ENCODE peak calls at places on chromosomes 4 and X, in nine cellular contexts. B is GM12865; P is colonic mucosa; O is tibial artery; U is brain microvascular endothelial cell; E is MM.1S; H is cardiac muscle cell; G is CD8-positive, alpha-beta T cell; A is H9. T is an unnamed sample.
A peak's percentile ranks its signal among the peaks of the same experiment; 100 is the strongest.

GRCh38 chrX:110806145-110806544 is 10.5 kb upstream of the CHRDL1 start:
- DNase-seq in B (no peak), P (no peak), O (no peak), U (no peak), E (no peak), H (no peak), G (no peak), A (no peak), T (no peak)

GRCh38 chr4:130808492-130808891 is 1712.5 kb downstream of the C4orf33 start:
- DNase-seq in B (peak; percentile 5), P (no peak), O (no peak), U (peak; percentile 4), E (peak; percentile 61), H (peak; percentile 3), G (no peak), A (no peak), T (no peak)

GRCh38 chr4:137621056-137621455 is 88.8 kb upstream of the PCDH18 start:
- DNase-seq in B (no peak), P (no peak), O (no peak), U (peak; percentile 25), E (no peak), H (no peak), G (no peak), A (no peak), T (no peak)

GRCh38 chrX:72358313-72358712 is 52.6 kb upstream of the CITED1 start:
- DNase-seq in B (no peak), P (no peak), O (no peak), U (peak; percentile 40), E (no peak), H (no peak), G (no peak), A (no peak), T (no peak)

GRCh38 chr4:159444668-159445067 is 341.8 kb downstream of the RAPGEF2 start:
- DNase-seq in B (no peak), P (no peak), O (no peak), U (peak; percentile 20), E (no peak), H (no peak), G (no peak), A (no peak), T (no peak)

GRCh38 chrX:153494541-153495361 is at the start of gene BGN:
- DNase-seq in B (no peak), P (no peak), O (peak; percentile 47), U (no peak), E (no peak), H (peak; percentile 44), G (no peak), A (peak; percentile 62), T (no peak)

GRCh38 chrX:154785711-154786110 is 19.6 kb downstream of the MPP1 start:
- DNase-seq in B (no peak), P (no peak), O (no peak), U (no peak), E (no peak), H (no peak), G (no peak), A (no peak), T (no peak)

GRCh38 chr4:183808102-183808466 is 97.0 kb upstream of the STOX2 start:
- DNase-seq in B (no peak), P (no peak), O (no peak), U (no peak), E (no peak), H (no peak), G (no peak), A (peak; percentile 62), T (no peak)

GRCh38 chrX:41922125-41922521 is 1.2 kb downstream of the CASK start:
- DNase-seq in B (peak; percentile 37), P (peak; percentile 27), O (no peak), U (peak; percentile 40), E (no peak), H (peak; percentile 43), G (peak; percentile 50), A (no peak), T (no peak)

GRCh38 chrX:118823263-118824172 is at the start of gene ZCCHC12:
- DNase-seq in B (peak; percentile 7), P (no peak), O (no peak), U (peak; percentile 37), E (peak; percentile 61), H (peak; percentile 87), G (peak; percentile 58), A (peak; percentile 89), T (no peak)

GRCh38 chr4:169810325-169811323 is 52.9 kb upstream of the HPF1 start:
- DNase-seq in B (peak; percentile 73), P (peak; percentile 57), O (no peak), U (peak; percentile 82), E (peak; percentile 79), H (peak; percentile 86), G (no peak), A (no peak), T (peak; percentile 61)

GRCh38 chr4:158809611-158810486 is 41.0 kb downstream of the FNIP2 start:
- DNase-seq in B (peak; percentile 63), P (peak; percentile 75), O (peak; percentile 51), U (peak; percentile 95), E (peak; percentile 67), H (peak; percentile 72), G (no peak), A (no peak), T (no peak)

GRCh38 chr4:111960241-111960667 is 185.0 kb upstream of the FAM241A start:
- DNase-seq in B (peak; percentile 54), P (no peak), O (no peak), U (peak; percentile 41), E (peak; percentile 59), H (no peak), G (no peak), A (no peak), T (no peak)

GRCh38 chr4:127525585-127525984 is 107.2 kb upstream of the INTU start:
- DNase-seq in B (no peak), P (no peak), O (no peak), U (no peak), E (no peak), H (peak; percentile 24), G (no peak), A (no peak), T (no peak)

GRCh38 chrX:53481816-53482485 is 47.8 kb upstream of the HSD17B10 start:
- DNase-seq in B (peak; percentile 57), P (peak; percentile 73), O (peak; percentile 51), U (peak; percentile 61), E (peak; percentile 61), H (peak; percentile 64), G (peak; percentile 39), A (peak; percentile 61), T (peak; percentile 28)

GRCh38 chrX:154321624-154322023 is 26.0 kb downstream of the TKTL1 start:
- DNase-seq in B (no peak), P (no peak), O (no peak), U (no peak), E (peak; percentile 47), H (no peak), G (no peak), A (no peak), T (no peak)

GRCh38 chrX:38438321-38438720 is 85.9 kb downstream of the OTC start:
- DNase-seq in B (no peak), P (no peak), O (no peak), U (no peak), E (no peak), H (no peak), G (no peak), A (no peak), T (no peak)
- TF ChIP-seq CTCF in B (no peak), P (no peak), O (no peak), U (no peak), E (no peak), H (no peak), G (no peak), A (peak; percentile 36), T (no peak)

GRCh38 chr4:76306882-76307669 is 543 bp downstream of the STBD1 start:
- DNase-seq in B (no peak), P (peak; percentile 77), O (peak; percentile 56), U (peak; percentile 16), E (peak; percentile 66), H (peak; percentile 74), G (no peak), A (peak; percentile 70), T (peak; percentile 18)

GRCh38 chr4:76308548-76308947 is 2.0 kb downstream of the STBD1 start:
- DNase-seq in B (no peak), P (no peak), O (no peak), U (no peak), E (no peak), H (peak; percentile 94), G (no peak), A (no peak), T (no peak)

GRCh38 chr4:76305033-76305687 is 1.4 kb upstream of the STBD1 start:
- DNase-seq in B (peak; percentile 15), P (no peak), O (no peak), U (no peak), E (peak; percentile 28), H (no peak), G (no peak), A (no peak), T (no peak)

GRCh38 chr4:76307670-76308014 is 1.1 kb downstream of the STBD1 start:
- DNase-seq in B (no peak), P (peak; percentile 30), O (peak; percentile 30), U (no peak), E (peak; percentile 62), H (peak; percentile 46), G (no peak), A (no peak), T (no peak)

GRCh38 chr4:76305971-76306881 is at the start of gene STBD1:
- DNase-seq in B (peak; percentile 41), P (peak; percentile 92), O (peak; percentile 87), U (peak; percentile 29), E (peak; percentile 76), H (peak; percentile 96), G (no peak), A (peak; percentile 88), T (peak; percentile 31)
- TF ChIP-seq CTCF in B (no peak), P (no peak), O (no peak), U (peak; percentile 23), E (no peak), H (no peak), G (no peak), A (no peak), T (no peak)

GRCh38 chrX:12269484-12269883 is 131.2 kb downstream of the FRMPD4 start:
- DNase-seq in B (no peak), P (no peak), O (no peak), U (no peak), E (no peak), H (no peak), G (no peak), A (no peak), T (no peak)
- TF ChIP-seq CTCF in B (no peak), P (no peak), O (no peak), U (peak; percentile 31), E (no peak), H (no peak), G (no peak), A (no peak), T (no peak)

DNA sequence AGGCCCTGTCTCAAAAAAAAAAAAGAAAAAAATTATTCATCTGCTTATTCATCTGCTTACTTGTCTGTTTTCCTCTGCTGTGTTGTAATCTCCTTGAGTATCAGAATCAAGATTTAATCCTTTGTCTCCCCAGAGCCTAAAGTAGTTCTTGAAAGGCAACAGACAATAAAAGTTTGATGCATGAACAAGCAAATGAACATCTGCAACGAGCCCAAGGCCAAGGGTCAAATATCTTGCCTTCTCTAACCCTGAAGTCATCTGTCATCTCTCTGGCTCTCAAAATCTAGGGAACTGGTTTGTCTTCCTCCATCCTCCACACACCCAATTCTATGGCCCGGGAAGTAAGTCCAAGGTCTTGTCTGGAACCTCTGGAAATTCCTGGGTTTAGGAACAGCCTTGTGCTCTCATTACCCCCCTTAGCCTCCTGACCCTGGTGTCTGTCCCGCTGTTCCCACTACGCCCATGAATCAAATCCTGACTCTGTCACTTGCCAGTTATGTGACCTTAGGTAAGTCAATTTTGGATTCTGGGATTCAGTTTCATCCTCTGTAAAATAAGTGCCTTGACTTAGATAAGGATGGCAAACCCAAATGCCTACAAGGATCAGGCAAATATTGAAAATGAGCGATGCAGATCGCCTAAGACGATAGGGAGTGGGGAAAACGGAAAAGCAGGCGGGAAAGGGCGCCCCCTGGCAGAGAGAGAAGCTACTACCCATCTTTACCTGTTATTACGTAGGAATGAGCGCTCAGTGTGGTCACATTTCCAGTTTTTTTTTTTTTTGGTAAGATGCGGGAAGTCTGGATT is 102.7 kb upstream of the DHX15 start:
- DNase-seq in B (peak; percentile 39), P (peak; percentile 54), O (no peak), U (peak; percentile 7), E (no peak), H (peak; percentile 30), G (no peak), A (peak; percentile 66), T (no peak)
- TF ChIP-seq CTCF in B (peak; percentile 72), P (peak; percentile 56), O (no peak), U (peak; percentile 68), E (peak; percentile 27), H (peak; percentile 66), G (no peak), A (peak; percentile 98), T (no peak)

T was measured in AG09319.